ENCODE peak calls at places on chromosomes 7 and 10, in ten cellular contexts. One of them, this sample, is unnamed.

GRCh38 chr7:101225650-101226049 is 7.7 kb downstream of the ZNHIT1 start:
- DNase-seq in T1000: no peak
- DNase-seq in epithelial cell of esophagus: no peak
- DNase-seq in naive B cell: no peak
- DNase-seq in heart left ventricle: no peak
- DNase-seq in endothelial cell: no peak
- DNase-seq in cardiac fibroblast: no peak
- DNase-seq in erythroblast: no peak
- DNase-seq in T-helper 9 cell: no peak
- DNase-seq in retina: no peak
- DNase-seq in this sample: no peak

GRCh38 chr10:66805610-66806009 is 120.2 kb upstream of the LRRTM3 start:
- DNase-seq in T1000: no peak
- DNase-seq in epithelial cell of esophagus: no peak
- DNase-seq in naive B cell: no peak
- DNase-seq in heart left ventricle: no peak
- DNase-seq in endothelial cell: no peak
- DNase-seq in cardiac fibroblast: peak
- DNase-seq in erythroblast: no peak
- DNase-seq in T-helper 9 cell: no peak
- DNase-seq in retina: no peak
- DNase-seq in this sample: no peak

GRCh38 chr10:61795551-61795950 is 105.9 kb upstream of the ARID5B start:
- DNase-seq in T1000: no peak
- DNase-seq in epithelial cell of esophagus: no peak
- DNase-seq in naive B cell: no peak
- DNase-seq in heart left ventricle: no peak
- DNase-seq in endothelial cell: no peak
- DNase-seq in cardiac fibroblast: no peak
- DNase-seq in erythroblast: peak
- DNase-seq in T-helper 9 cell: no peak
- DNase-seq in retina: no peak
- DNase-seq in this sample: peak

GRCh38 chr10:54441286-54441685 is 359.7 kb downstream of the PCDH15 start:
- DNase-seq in T1000: no peak
- DNase-seq in epithelial cell of esophagus: no peak
- DNase-seq in naive B cell: no peak
- DNase-seq in heart left ventricle: no peak
- DNase-seq in endothelial cell: no peak
- DNase-seq in cardiac fibroblast: no peak
- DNase-seq in erythroblast: no peak
- DNase-seq in T-helper 9 cell: no peak
- DNase-seq in retina: no peak
- DNase-seq in this sample: peak

GRCh38 chr10:24320373-24320772 is 111.4 kb downstream of the KIAA1217 start:
- DNase-seq in T1000: no peak
- DNase-seq in epithelial cell of esophagus: no peak
- DNase-seq in naive B cell: no peak
- DNase-seq in heart left ventricle: no peak
- DNase-seq in endothelial cell: no peak
- DNase-seq in cardiac fibroblast: no peak
- DNase-seq in erythroblast: no peak
- DNase-seq in T-helper 9 cell: no peak
- DNase-seq in retina: no peak
- DNase-seq in this sample: no peak

GRCh38 chr10:124604214-124605000 is 139.8 kb downstream of the FAM53B start:
- DNase-seq in T1000: no peak
- DNase-seq in epithelial cell of esophagus: no peak
- DNase-seq in naive B cell: no peak
- DNase-seq in heart left ventricle: no peak
- DNase-seq in endothelial cell: no peak
- DNase-seq in cardiac fibroblast: no peak
- DNase-seq in erythroblast: no peak
- DNase-seq in T-helper 9 cell: no peak
- DNase-seq in retina: no peak
- DNase-seq in this sample: no peak

GRCh38 chr10:125868372-125868975 is 12.6 kb downstream of the DHX32 start:
- DNase-seq in T1000: no peak
- DNase-seq in epithelial cell of esophagus: peak
- DNase-seq in naive B cell: peak
- DNase-seq in heart left ventricle: no peak
- DNase-seq in endothelial cell: peak
- DNase-seq in cardiac fibroblast: peak
- DNase-seq in erythroblast: peak
- DNase-seq in T-helper 9 cell: no peak
- DNase-seq in retina: peak
- DNase-seq in this sample: peak

GRCh38 chr7:2729893-2730716 is 42.1 kb downstream of the AMZ1 start:
- DNase-seq in T1000: no peak
- DNase-seq in epithelial cell of esophagus: no peak
- DNase-seq in naive B cell: no peak
- DNase-seq in heart left ventricle: no peak
- DNase-seq in endothelial cell: no peak
- DNase-seq in cardiac fibroblast: no peak
- DNase-seq in erythroblast: no peak
- DNase-seq in T-helper 9 cell: no peak
- DNase-seq in retina: no peak
- DNase-seq in this sample: no peak

GRCh38 chr7:140358771-140359095 is 39.6 kb downstream of the SLC37A3 start:
- DNase-seq in T1000: no peak
- DNase-seq in epithelial cell of esophagus: no peak
- DNase-seq in naive B cell: no peak
- DNase-seq in heart left ventricle: no peak
- DNase-seq in endothelial cell: no peak
- DNase-seq in cardiac fibroblast: no peak
- DNase-seq in erythroblast: no peak
- DNase-seq in T-helper 9 cell: no peak
- DNase-seq in retina: no peak
- DNase-seq in this sample: no peak

GRCh38 chr7:11951909-11952308 is 119.9 kb upstream of the THSD7A start:
- DNase-seq in T1000: no peak
- DNase-seq in epithelial cell of esophagus: peak
- DNase-seq in naive B cell: no peak
- DNase-seq in heart left ventricle: no peak
- DNase-seq in endothelial cell: no peak
- DNase-seq in cardiac fibroblast: peak
- DNase-seq in erythroblast: no peak
- DNase-seq in T-helper 9 cell: no peak
- DNase-seq in retina: no peak
- DNase-seq in this sample: no peak

GRCh38 chr7:22386865-22387264 is 29.9 kb upstream of the RAPGEF5 start:
- DNase-seq in T1000: no peak
- DNase-seq in epithelial cell of esophagus: no peak
- DNase-seq in naive B cell: no peak
- DNase-seq in heart left ventricle: no peak
- DNase-seq in endothelial cell: no peak
- DNase-seq in cardiac fibroblast: no peak
- DNase-seq in erythroblast: no peak
- DNase-seq in T-helper 9 cell: no peak
- DNase-seq in retina: no peak
- DNase-seq in this sample: no peak

GRCh38 chr10:129096340-129096984 is 370.6 kb upstream of the MGMT start:
- DNase-seq in T1000: peak
- DNase-seq in epithelial cell of esophagus: no peak
- DNase-seq in naive B cell: no peak
- DNase-seq in heart left ventricle: peak
- DNase-seq in endothelial cell: no peak
- DNase-seq in cardiac fibroblast: peak
- DNase-seq in erythroblast: no peak
- DNase-seq in T-helper 9 cell: no peak
- DNase-seq in retina: no peak
- DNase-seq in this sample: no peak

GRCh38 chr10:12579954-12580858 is 230.9 kb downstream of the CAMK1D start:
- DNase-seq in T1000: no peak
- DNase-seq in epithelial cell of esophagus: no peak
- DNase-seq in naive B cell: no peak
- DNase-seq in heart left ventricle: no peak
- DNase-seq in endothelial cell: no peak
- DNase-seq in cardiac fibroblast: peak
- DNase-seq in erythroblast: no peak
- DNase-seq in T-helper 9 cell: no peak
- DNase-seq in retina: no peak
- DNase-seq in this sample: no peak

GRCh38 chr7:77993823-77994222 is 195.2 kb downstream of the PHTF2 start:
- DNase-seq in T1000: no peak
- DNase-seq in epithelial cell of esophagus: no peak
- DNase-seq in naive B cell: no peak
- DNase-seq in heart left ventricle: no peak
- DNase-seq in endothelial cell: no peak
- DNase-seq in cardiac fibroblast: no peak
- DNase-seq in erythroblast: no peak
- DNase-seq in T-helper 9 cell: no peak
- DNase-seq in retina: no peak
- DNase-seq in this sample: no peak

This sample was measured in OCI-M1.